ENCODE peak calls at places on chromosomes 5 and 9, in seven cellular contexts. One of them, this sample, is unnamed.

GRCh38 chr5:392431-392988 is 50.5 kb upstream of the EXOC3 start:
- DNase-seq in GM12878: peak; percentile 95
- DNase-seq in A549: no peak
- DNase-seq in SK-N-SH: no peak
- DNase-seq in IMR-90: peak; percentile 58
- DNase-seq in H1: peak; percentile 49
- DNase-seq in K562: peak; percentile 8
- DNase-seq in this sample: no peak

GRCh38 chr5:145244788-145245187 is 590.4 kb downstream of the PRELID2 start:
- DNase-seq in GM12878: no peak
- DNase-seq in A549: no peak
- DNase-seq in SK-N-SH: no peak
- DNase-seq in IMR-90: peak; percentile 66
- DNase-seq in H1: no peak
- DNase-seq in K562: no peak
- DNase-seq in this sample: no peak

GRCh38 chr5:112929336-112930081 is 7.5 kb upstream of the REEP5 start:
- DNase-seq in GM12878: peak; percentile 79
- DNase-seq in A549: no peak
- DNase-seq in SK-N-SH: no peak
- DNase-seq in IMR-90: peak; percentile 33
- DNase-seq in H1: no peak
- DNase-seq in K562: no peak
- DNase-seq in this sample: no peak

GRCh38 chr5:88519066-88519465 is 250.4 kb upstream of the TMEM161B start:
- DNase-seq in GM12878: no peak
- DNase-seq in A549: no peak
- DNase-seq in SK-N-SH: no peak
- DNase-seq in IMR-90: no peak
- DNase-seq in H1: no peak
- DNase-seq in K562: no peak
- DNase-seq in this sample: no peak

GRCh38 chr9:77926314-77926959 is 105.2 kb downstream of the GNAQ start:
- DNase-seq in GM12878: no peak
- DNase-seq in A549: no peak
- DNase-seq in SK-N-SH: no peak
- DNase-seq in IMR-90: peak; percentile 76
- DNase-seq in H1: no peak
- DNase-seq in K562: no peak
- DNase-seq in this sample: no peak

GRCh38 chr5:139747583-139748504 is 47.8 kb upstream of the PSD2 start:
- DNase-seq in GM12878: no peak
- DNase-seq in A549: no peak
- DNase-seq in SK-N-SH: peak; percentile 76
- DNase-seq in IMR-90: peak; percentile 81
- DNase-seq in H1: peak; percentile 77
- DNase-seq in K562: peak; percentile 74
- DNase-seq in this sample: no peak

GRCh38 chr5:6373081-6373846 is 5.1 kb downstream of the MED10 start:
- DNase-seq in GM12878: no peak
- DNase-seq in A549: no peak
- DNase-seq in SK-N-SH: no peak
- DNase-seq in IMR-90: no peak
- DNase-seq in H1: no peak
- DNase-seq in K562: peak; percentile 44
- DNase-seq in this sample: no peak

GRCh38 chr5:129361441-129362025 is 98.6 kb upstream of the ADAMTS19 start:
- DNase-seq in GM12878: no peak
- DNase-seq in A549: no peak
- DNase-seq in SK-N-SH: no peak
- DNase-seq in IMR-90: peak; percentile 3
- DNase-seq in H1: no peak
- DNase-seq in K562: no peak
- DNase-seq in this sample: no peak

GRCh38 chr5:159038907-159039306 is 60.8 kb downstream of the EBF1 start:
- DNase-seq in GM12878: no peak
- DNase-seq in A549: no peak
- DNase-seq in SK-N-SH: no peak
- DNase-seq in IMR-90: peak; percentile 90
- DNase-seq in H1: no peak
- DNase-seq in K562: no peak
- DNase-seq in this sample: no peak

GRCh38 chr5:1737790-1738405 is 61.7 kb downstream of the MRPL36 start:
- DNase-seq in GM12878: peak; percentile 11
- DNase-seq in A549: no peak
- DNase-seq in SK-N-SH: peak; percentile 42
- DNase-seq in IMR-90: peak; percentile 13
- DNase-seq in H1: peak; percentile 61
- DNase-seq in K562: peak; percentile 80
- DNase-seq in this sample: peak; percentile 31

GRCh38 chr5:93600409-93601052 is 17.5 kb downstream of the NR2F1 start:
- DNase-seq in GM12878: no peak
- DNase-seq in A549: no peak
- DNase-seq in SK-N-SH: no peak
- DNase-seq in IMR-90: peak; percentile 67
- DNase-seq in H1: no peak
- DNase-seq in K562: no peak
- DNase-seq in this sample: no peak

GRCh38 chr5:138354387-138354786 is 1.9 kb downstream of the KDM3B start:
- DNase-seq in GM12878: no peak
- DNase-seq in A549: no peak
- DNase-seq in SK-N-SH: no peak
- DNase-seq in IMR-90: no peak
- DNase-seq in H1: no peak
- DNase-seq in K562: no peak
- DNase-seq in this sample: no peak

GRCh38 chr9:110217656-110218099 is 9.7 kb upstream of the C9orf152 start:
- DNase-seq in GM12878: no peak
- DNase-seq in A549: no peak
- DNase-seq in SK-N-SH: peak; percentile 35
- DNase-seq in IMR-90: peak; percentile 63
- DNase-seq in H1: no peak
- DNase-seq in K562: no peak
- DNase-seq in this sample: peak; percentile 52

GRCh38 chr5:125310749-125311148 is 564.3 kb upstream of the ZNF608 start:
- DNase-seq in GM12878: no peak
- DNase-seq in A549: no peak
- DNase-seq in SK-N-SH: no peak
- DNase-seq in IMR-90: peak; percentile 25
- DNase-seq in H1: no peak
- DNase-seq in K562: no peak
- DNase-seq in this sample: no peak

GRCh38 chr9:121075251-121076036 is 689 bp downstream of the CNTRL start:
- DNase-seq in GM12878: no peak
- DNase-seq in A549: no peak
- DNase-seq in SK-N-SH: no peak
- DNase-seq in IMR-90: peak; percentile 8
- DNase-seq in H1: no peak
- DNase-seq in K562: no peak
- DNase-seq in this sample: no peak

GRCh38 chr9:107712390-107712789 is 222.8 kb upstream of the KLF4 start:
- DNase-seq in GM12878: no peak
- DNase-seq in A549: peak; percentile 55
- DNase-seq in SK-N-SH: no peak
- DNase-seq in IMR-90: peak; percentile 76
- DNase-seq in H1: no peak
- DNase-seq in K562: no peak
- DNase-seq in this sample: no peak

GRCh38 chr9:116162241-116162781 is 8.7 kb downstream of the PAPPA start:
- DNase-seq in GM12878: no peak
- DNase-seq in A549: no peak
- DNase-seq in SK-N-SH: no peak
- DNase-seq in IMR-90: no peak
- DNase-seq in H1: no peak
- DNase-seq in K562: no peak
- DNase-seq in this sample: peak; percentile 1

GRCh38 chr5:7805379-7805778 is 45.6 kb downstream of the CFAP90 start:
- DNase-seq in GM12878: no peak
- DNase-seq in A549: no peak
- DNase-seq in SK-N-SH: no peak
- DNase-seq in IMR-90: peak; percentile 2
- DNase-seq in H1: no peak
- DNase-seq in K562: no peak
- DNase-seq in this sample: peak; percentile 9

GRCh38 chr5:153551537-153552079 is 61.1 kb downstream of the GRIA1 start:
- DNase-seq in GM12878: no peak
- DNase-seq in A549: peak; percentile 33
- DNase-seq in SK-N-SH: peak; percentile 5
- DNase-seq in IMR-90: peak; percentile 95
- DNase-seq in H1: no peak
- DNase-seq in K562: no peak
- DNase-seq in this sample: no peak

GRCh38 chr9:136110082-136111061 is 8.3 kb downstream of the TMEM250 start:
- DNase-seq in GM12878: no peak
- DNase-seq in A549: no peak
- DNase-seq in SK-N-SH: no peak
- DNase-seq in IMR-90: peak; percentile 15
- DNase-seq in H1: no peak
- DNase-seq in K562: peak; percentile 52
- DNase-seq in this sample: no peak

GRCh38 chr5:76831108-76831447 is 12.2 kb downstream of the F2RL1 start:
- DNase-seq in GM12878: peak; percentile 27
- DNase-seq in A549: no peak
- DNase-seq in SK-N-SH: no peak
- DNase-seq in IMR-90: peak; percentile 76
- DNase-seq in H1: no peak
- DNase-seq in K562: no peak
- DNase-seq in this sample: no peak
- TF ChIP-seq RFX5 in GM12878: no peak
- TF ChIP-seq RFX5 in A549: no peak
- TF ChIP-seq RFX5 in SK-N-SH: no peak
- TF ChIP-seq RFX5 in IMR-90: no peak
- TF ChIP-seq RFX5 in H1: no peak
- TF ChIP-seq RFX5 in K562: no peak
- TF ChIP-seq RFX5 in this sample: no peak

GRCh38 chr5:119322312-119322947 is 33.4 kb upstream of the TNFAIP8 start:
- DNase-seq in GM12878: no peak
- DNase-seq in A549: no peak
- DNase-seq in SK-N-SH: no peak
- DNase-seq in IMR-90: no peak
- DNase-seq in H1: no peak
- DNase-seq in K562: peak; percentile 53
- DNase-seq in this sample: no peak
- TF ChIP-seq RFX5 in GM12878: no peak
- TF ChIP-seq RFX5 in A549: no peak
- TF ChIP-seq RFX5 in SK-N-SH: no peak
- TF ChIP-seq RFX5 in IMR-90: no peak
- TF ChIP-seq RFX5 in H1: no peak
- TF ChIP-seq RFX5 in K562: no peak
- TF ChIP-seq RFX5 in this sample: no peak

DNA sequence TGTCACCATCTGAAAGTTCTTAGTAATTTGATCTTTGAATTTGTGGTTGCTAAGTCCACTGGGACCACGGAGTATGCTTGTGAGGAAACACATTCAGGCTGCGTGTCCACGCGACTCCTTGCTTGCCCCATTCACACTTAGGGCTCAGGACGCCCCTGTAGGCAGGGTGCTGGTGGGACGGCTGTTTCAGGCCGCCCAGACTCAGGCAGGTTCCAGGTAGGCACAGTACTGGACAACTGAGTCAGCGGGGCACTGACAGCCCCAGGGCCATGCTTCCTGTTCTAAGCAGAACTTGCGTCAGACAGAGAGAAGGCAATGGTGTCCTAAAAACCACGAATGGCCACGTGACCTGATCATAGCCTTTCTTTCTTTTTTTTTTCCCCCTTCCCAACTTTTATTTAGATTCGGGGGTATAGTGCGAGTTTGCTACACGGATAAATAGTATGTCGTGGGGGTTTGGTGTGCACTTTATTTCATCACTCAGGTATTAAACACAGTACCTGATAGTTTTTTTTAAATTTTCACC is 7.7 kb upstream of the RASGEF1C start:
- DNase-seq in GM12878: no peak
- DNase-seq in A549: no peak
- DNase-seq in SK-N-SH: no peak
- DNase-seq in IMR-90: no peak
- DNase-seq in H1: no peak
- DNase-seq in K562: no peak
- DNase-seq in this sample: no peak
- TF ChIP-seq RFX5 in GM12878: no peak
- TF ChIP-seq RFX5 in A549: no peak
- TF ChIP-seq RFX5 in SK-N-SH: no peak
- TF ChIP-seq RFX5 in IMR-90: no peak
- TF ChIP-seq RFX5 in H1: no peak
- TF ChIP-seq RFX5 in K562: no peak
- TF ChIP-seq RFX5 in this sample: no peak

GRCh38 chr9:35756743-35757526 is 2.9 kb upstream of the MSMP start:
- DNase-seq in GM12878: no peak
- DNase-seq in A549: peak; percentile 64
- DNase-seq in SK-N-SH: peak; percentile 88
- DNase-seq in IMR-90: no peak
- DNase-seq in H1: peak; percentile 87
- DNase-seq in K562: peak; percentile 61
- DNase-seq in this sample: peak; percentile 62

GRCh38 chr9:35758475-35759050 is 4.5 kb upstream of the MSMP start:
- DNase-seq in GM12878: no peak
- DNase-seq in A549: no peak
- DNase-seq in SK-N-SH: no peak
- DNase-seq in IMR-90: no peak
- DNase-seq in H1: no peak
- DNase-seq in K562: no peak
- DNase-seq in this sample: no peak

GRCh38 chr9:35756275-35756742 is 2.2 kb upstream of the MSMP start:
- DNase-seq in GM12878: no peak
- DNase-seq in A549: no peak
- DNase-seq in SK-N-SH: no peak
- DNase-seq in IMR-90: no peak
- DNase-seq in H1: no peak
- DNase-seq in K562: no peak
- DNase-seq in this sample: no peak

GRCh38 chr9:35759795-35760194 is 5.7 kb upstream of the MSMP start:
- DNase-seq in GM12878: no peak
- DNase-seq in A549: no peak
- DNase-seq in SK-N-SH: no peak
- DNase-seq in IMR-90: no peak
- DNase-seq in H1: no peak
- DNase-seq in K562: no peak
- DNase-seq in this sample: no peak

DNA sequence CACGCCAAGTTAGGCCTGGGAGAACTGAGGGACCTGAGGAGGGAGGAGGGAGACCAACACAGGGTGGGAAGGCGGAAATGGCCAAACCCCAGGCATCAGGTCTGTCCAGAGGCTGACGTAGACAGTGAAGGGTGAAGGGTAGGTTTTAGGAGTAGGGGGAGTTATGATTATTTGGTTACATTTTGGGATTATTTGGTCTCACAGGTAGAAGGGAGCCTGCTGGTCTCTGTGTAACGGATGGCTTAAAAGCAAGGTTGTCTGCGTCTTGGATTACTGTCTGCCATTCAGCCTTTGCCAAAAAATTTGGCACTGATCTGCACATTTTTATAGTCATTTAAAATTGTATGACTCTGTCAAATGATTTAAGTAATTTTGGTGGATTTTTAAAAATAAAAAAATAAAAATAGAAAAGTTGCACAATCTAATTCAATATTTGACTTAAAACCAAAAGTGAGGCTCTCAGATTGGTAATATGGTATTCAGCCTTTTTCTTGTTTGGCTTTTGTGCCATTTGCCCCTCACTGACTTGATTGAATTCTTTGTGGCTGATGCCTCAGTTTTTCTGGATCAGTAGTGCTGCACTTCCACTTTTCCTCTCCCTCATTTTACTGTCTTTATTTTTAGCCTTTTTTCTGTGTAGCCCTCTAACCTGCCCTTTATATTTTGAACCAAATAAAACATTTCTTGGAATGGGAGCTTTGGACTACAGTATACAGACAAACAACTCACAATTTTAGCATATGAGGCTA is 3.6 kb upstream of the MSMP start:
- DNase-seq in GM12878: no peak
- DNase-seq in A549: peak; percentile 52
- DNase-seq in SK-N-SH: peak; percentile 72
- DNase-seq in IMR-90: no peak
- DNase-seq in H1: no peak
- DNase-seq in K562: no peak
- DNase-seq in this sample: peak; percentile 35
- TF ChIP-seq RFX5 in GM12878: no peak
- TF ChIP-seq RFX5 in A549: no peak
- TF ChIP-seq RFX5 in SK-N-SH: no peak
- TF ChIP-seq RFX5 in IMR-90: no peak
- TF ChIP-seq RFX5 in H1: no peak
- TF ChIP-seq RFX5 in K562: no peak
- TF ChIP-seq RFX5 in this sample: no peak